ENCODE peak calls at places on chromosomes 3 and 15, in six cellular contexts. Z, V, A, T, Y and I are unnamed samples.

GRCh38 chr3:63753567-63753966 is 65.5 kb upstream of the C3orf49 start:
- DNase-seq in Z (peak; percentile 24), V (no peak), A (no peak), T (peak; percentile 28), Y (no peak), I (peak; percentile 3)

GRCh38 chr15:82138306-82138705 is 92.5 kb upstream of the MEX3B start:
- DNase-seq in Z (no peak), V (no peak), A (no peak), T (no peak), Y (no peak), I (no peak)

GRCh38 chr3:84836961-84837360 is 121.8 kb upstream of the CADM2 start:
- DNase-seq in Z (no peak), V (peak; percentile 93), A (no peak), T (no peak), Y (no peak), I (no peak)

GRCh38 chr3:42412526-42413155 is 2.2 kb upstream of the LYZL4 start:
- DNase-seq in Z (no peak), V (no peak), A (no peak), T (no peak), Y (no peak), I (no peak)

GRCh38 chr3:18556503-18556902 is 131.4 kb upstream of the SATB1 start:
- DNase-seq in Z (peak; percentile 46), V (no peak), A (no peak), T (no peak), Y (no peak), I (no peak)

GRCh38 chr15:100125627-100126231 is 216.0 kb downstream of the ADAMTS17 start:
- DNase-seq in Z (no peak), V (no peak), A (no peak), T (no peak), Y (peak; percentile 81), I (no peak)

GRCh38 chr3:197337656-197338055 is 39.2 kb upstream of the DLG1 start:
- DNase-seq in Z (peak; percentile 69), V (no peak), A (no peak), T (no peak), Y (no peak), I (no peak)

GRCh38 chr3:195015021-195015420 is 255.9 kb downstream of the XXYLT1 start:
- DNase-seq in Z (peak; percentile 38), V (no peak), A (no peak), T (no peak), Y (peak; percentile 41), I (no peak)

GRCh38 chr3:187264051-187264450 is 27.5 kb downstream of the MASP1 start:
- DNase-seq in Z (no peak), V (no peak), A (no peak), T (no peak), Y (no peak), I (peak; percentile 84)

GRCh38 chr3:86958534-86958933 is 32.4 kb downstream of the VGLL3 start:
- DNase-seq in Z (peak; percentile 29), V (no peak), A (no peak), T (no peak), Y (no peak), I (peak; percentile 83)

GRCh38 chr3:161914703-161915102 is 418.1 kb downstream of the OTOL1 start:
- DNase-seq in Z (no peak), V (peak; percentile 50), A (peak; percentile 50), T (peak; percentile 65), Y (no peak), I (no peak)

GRCh38 chr3:49639551-49639950 is 34.6 kb upstream of the APEH start:
- DNase-seq in Z (no peak), V (no peak), A (no peak), T (no peak), Y (no peak), I (no peak)

GRCh38 chr3:49714728-49715550 is 4.5 kb downstream of the AMIGO3 start:
- DNase-seq in Z (no peak), V (peak; percentile 20), A (peak; percentile 30), T (no peak), Y (no peak), I (no peak)

GRCh38 chr15:55277116-55277564 is 12.5 kb downstream of the RAB27A start:
- DNase-seq in Z (no peak), V (no peak), A (no peak), T (no peak), Y (no peak), I (no peak)

GRCh38 chr3:8629151-8630021 is 15.2 kb downstream of the SSUH2 start:
- DNase-seq in Z (peak; percentile 95), V (no peak), A (peak; percentile 70), T (no peak), Y (peak; percentile 88), I (peak; percentile 87)

GRCh38 chr3:150956376-150956775 is 16.2 kb downstream of the CLRN1 start:
- DNase-seq in Z (peak; percentile 52), V (no peak), A (no peak), T (no peak), Y (no peak), I (peak; percentile 30)

GRCh38 chr3:42654331-42655201 is 1.1 kb downstream of the ZBTB47 start:
- DNase-seq in Z (no peak), V (peak; percentile 83), A (peak; percentile 64), T (peak; percentile 92), Y (peak; percentile 84), I (peak; percentile 22)

GRCh38 chr15:31328425-31328998 is 1.9 kb downstream of the KLF13 start:
- DNase-seq in Z (peak; percentile 49), V (no peak), A (no peak), T (no peak), Y (no peak), I (peak; percentile 36)

GRCh38 chr15:80468776-80469175 is 64.6 kb downstream of the ARNT2 start:
- DNase-seq in Z (no peak), V (no peak), A (no peak), T (no peak), Y (no peak), I (no peak)

GRCh38 chr15:80467311-80467714 is 63.1 kb downstream of the ARNT2 start:
- DNase-seq in Z (no peak), V (no peak), A (no peak), T (no peak), Y (peak; percentile 69), I (no peak)

GRCh38 chr15:80464952-80465645 is 60.9 kb downstream of the ARNT2 start:
- DNase-seq in Z (no peak), V (no peak), A (no peak), T (no peak), Y (no peak), I (no peak)

GRCh38 chr15:80462836-80463512 is 58.8 kb downstream of the ARNT2 start:
- DNase-seq in Z (no peak), V (no peak), A (no peak), T (no peak), Y (peak; percentile 53), I (no peak)

DNA sequence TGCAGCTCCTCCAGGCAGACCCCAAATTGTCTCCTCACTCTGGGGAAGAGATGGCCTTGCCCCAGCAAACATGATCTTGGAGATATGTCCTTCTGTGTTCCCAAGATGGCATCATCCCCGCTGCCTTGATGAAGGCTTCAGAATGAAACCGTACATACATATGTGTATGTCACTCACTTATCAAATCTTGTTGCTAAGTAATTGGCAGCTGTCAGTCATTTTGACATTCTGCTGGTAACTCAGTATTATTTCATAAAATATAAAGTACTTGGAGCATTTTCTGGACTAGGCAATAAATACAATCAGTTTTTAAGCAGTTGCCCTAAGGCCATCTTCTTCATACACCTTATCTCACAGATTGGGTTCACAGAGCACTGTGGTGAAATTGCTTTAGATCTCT is 62.4 kb downstream of the ARNT2 start:
- DNase-seq in Z (no peak), V (no peak), A (no peak), T (no peak), Y (no peak), I (no peak)
- TF ChIP-seq CTCF in Z (no peak), V (no peak), A (no peak), T (no peak), Y (no peak), I (no peak)

GRCh38 chr15:47552978-47553608 is 164.2 kb upstream of the SEMA6D start:
- DNase-seq in Z (no peak), V (no peak), A (no peak), T (no peak), Y (no peak), I (no peak)

GRCh38 chr15:47553933-47554332 is 163.4 kb upstream of the SEMA6D start:
- DNase-seq in Z (no peak), V (no peak), A (no peak), T (no peak), Y (no peak), I (no peak)

GRCh38 chr15:47551079-47551478 is 166.2 kb upstream of the SEMA6D start:
- DNase-seq in Z (no peak), V (peak; percentile 42), A (no peak), T (peak; percentile 55), Y (no peak), I (no peak)

GRCh38 chr15:47548986-47549385 is 168.3 kb upstream of the SEMA6D start:
- DNase-seq in Z (no peak), V (no peak), A (no peak), T (no peak), Y (no peak), I (no peak)

DNA sequence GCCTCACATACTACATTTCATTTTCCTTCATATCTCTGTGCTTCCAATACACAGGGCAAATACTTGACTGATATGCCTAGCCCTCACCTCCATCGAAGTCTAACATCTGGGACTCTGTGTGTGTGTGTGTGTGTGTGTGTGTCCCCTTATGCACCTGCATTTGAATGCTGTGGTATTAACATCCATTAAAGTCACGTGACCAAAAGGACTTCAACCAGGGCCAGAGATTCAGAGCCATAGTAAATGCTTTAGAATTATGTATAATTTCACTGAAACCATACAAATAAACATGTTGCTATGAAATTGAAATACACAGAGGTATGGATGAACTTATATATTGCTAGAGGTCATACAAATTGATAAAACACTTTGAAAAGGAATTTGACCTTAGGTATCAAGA is 165.7 kb upstream of the SEMA6D start:
- DNase-seq in Z (no peak), V (no peak), A (no peak), T (no peak), Y (no peak), I (no peak)
- TF ChIP-seq CTCF in Z (no peak), V (no peak), A (no peak), T (no peak), Y (no peak), I (no peak)

DNA sequence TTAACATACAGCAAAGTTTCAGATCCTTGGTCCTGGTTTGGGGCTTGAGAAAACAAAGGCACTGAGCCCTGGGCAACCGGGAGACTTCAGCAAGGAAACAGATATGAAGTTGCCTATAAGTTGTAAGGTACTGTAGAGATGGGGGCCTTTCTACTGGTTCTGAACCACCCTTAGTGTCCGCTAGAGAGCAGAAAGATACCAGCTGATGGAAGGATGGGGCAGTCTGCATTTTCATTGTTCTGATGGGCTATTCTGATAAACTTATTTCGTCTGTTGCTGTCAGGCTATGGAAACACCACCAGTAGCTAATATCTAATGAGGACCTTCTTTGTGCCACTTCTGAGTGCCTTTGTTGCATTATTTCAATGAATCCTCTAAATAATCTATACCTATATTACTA is 38.7 kb downstream of the FGD5 start:
- DNase-seq in Z (no peak), V (no peak), A (no peak), T (no peak), Y (no peak), I (no peak)
- TF ChIP-seq CTCF in Z (no peak), V (peak; percentile 54), A (no peak), T (peak; percentile 19), Y (no peak), I (no peak)

GRCh38 chr3:71423151-71423906 is 160.2 kb downstream of the FOXP1 start:
- DNase-seq in Z (peak; percentile 96), V (no peak), A (no peak), T (peak; percentile 13), Y (no peak), I (no peak)
- TF ChIP-seq CTCF in Z (peak; percentile 42), V (peak; percentile 39), A (no peak), T (no peak), Y (no peak), I (peak; percentile 13)

GRCh38 chr3:154745925-154746324 is 315.9 kb upstream of the GPR149 start:
- DNase-seq in Z (no peak), V (no peak), A (no peak), T (no peak), Y (no peak), I (no peak)
- TF ChIP-seq CTCF in Z (no peak), V (no peak), A (no peak), T (no peak), Y (no peak), I (no peak)